ENCODE peak calls at places on chromosome 20, in six cellular contexts. T, J, Z, R, S and M are unnamed samples.

GRCh38 chr20:62704341-62704948 is 4.2 kb upstream of the NTSR1 start:
- DNase-seq in T (peak), J (peak), Z (no peak), R (peak), S (peak), M (peak)

GRCh38 chr20:13649548-13649947 is 10.8 kb upstream of the TASP1 start:
- DNase-seq in T (no peak), J (peak), Z (peak), R (peak), S (peak), M (no peak)

GRCh38 chr20:19099586-19100555 is 112.6 kb upstream of the SLC24A3 start:
- DNase-seq in T (no peak), J (peak), Z (no peak), R (no peak), S (no peak), M (no peak)

GRCh38 chr20:44021900-44022299 is 107.2 kb downstream of the TOX2 start:
- DNase-seq in T (no peak), J (no peak), Z (no peak), R (no peak), S (no peak), M (no peak)

GRCh38 chr20:63224272-63225081 is 8.5 kb upstream of the YTHDF1 start:
- DNase-seq in T (no peak), J (no peak), Z (peak), R (peak), S (no peak), M (peak)

GRCh38 chr20:44467289-44467883 is 8.3 kb upstream of the TTPAL start:
- DNase-seq in T (no peak), J (no peak), Z (peak), R (peak), S (no peak), M (no peak)

GRCh38 chr20:49712918-49713778 is 530 bp downstream of the B4GALT5 start:
- DNase-seq in T (no peak), J (peak), Z (peak), R (no peak), S (peak), M (peak)

GRCh38 chr20:36435799-36436541 is 105.3 kb upstream of the MYL9 start:
- DNase-seq in T (peak), J (peak), Z (peak), R (peak), S (peak), M (peak)

GRCh38 chr20:62662422-62662821 is 20.1 kb downstream of the SLCO4A1 start:
- DNase-seq in T (no peak), J (no peak), Z (no peak), R (peak), S (no peak), M (no peak)

GRCh38 chr20:59765599-59766177 is 161.3 kb downstream of the PHACTR3 start:
- DNase-seq in T (no peak), J (peak), Z (peak), R (no peak), S (no peak), M (no peak)

GRCh38 chr20:16926626-16927025 is 178.5 kb downstream of the OTOR start:
- DNase-seq in T (no peak), J (no peak), Z (no peak), R (no peak), S (no peak), M (no peak)

GRCh38 chr20:237479-237878 is 10.4 kb downstream of the DEFB129 start:
- DNase-seq in T (no peak), J (peak), Z (no peak), R (no peak), S (peak), M (peak)

GRCh38 chr20:14866841-14867514 is 529.6 kb upstream of the FLRT3 start:
- DNase-seq in T (no peak), J (no peak), Z (no peak), R (no peak), S (no peak), M (no peak)

GRCh38 chr20:23096073-23096472 is 9.9 kb upstream of the CD93 start:
- DNase-seq in T (no peak), J (no peak), Z (no peak), R (no peak), S (no peak), M (no peak)

GRCh38 chr20:7741866-7742265 is 198.4 kb downstream of the HAO1 start:
- DNase-seq in T (no peak), J (no peak), Z (no peak), R (no peak), S (no peak), M (no peak)

GRCh38 chr20:35621560-35621946 is 5.9 kb downstream of the SPAG4 start:
- DNase-seq in T (no peak), J (no peak), Z (no peak), R (no peak), S (no peak), M (no peak)

GRCh38 chr20:38601216-38602184 is at the start of gene ARHGAP40:
- DNase-seq in T (no peak), J (peak), Z (peak), R (no peak), S (no peak), M (peak)

GRCh38 chr20:16147916-16148315 is 425.3 kb downstream of the KIF16B start:
- DNase-seq in T (no peak), J (no peak), Z (no peak), R (no peak), S (no peak), M (no peak)

GRCh38 chr20:53578492-53579222 is 15.0 kb downstream of the ZNF217 start:
- DNase-seq in T (no peak), J (peak), Z (peak), R (peak), S (no peak), M (no peak)

DNA sequence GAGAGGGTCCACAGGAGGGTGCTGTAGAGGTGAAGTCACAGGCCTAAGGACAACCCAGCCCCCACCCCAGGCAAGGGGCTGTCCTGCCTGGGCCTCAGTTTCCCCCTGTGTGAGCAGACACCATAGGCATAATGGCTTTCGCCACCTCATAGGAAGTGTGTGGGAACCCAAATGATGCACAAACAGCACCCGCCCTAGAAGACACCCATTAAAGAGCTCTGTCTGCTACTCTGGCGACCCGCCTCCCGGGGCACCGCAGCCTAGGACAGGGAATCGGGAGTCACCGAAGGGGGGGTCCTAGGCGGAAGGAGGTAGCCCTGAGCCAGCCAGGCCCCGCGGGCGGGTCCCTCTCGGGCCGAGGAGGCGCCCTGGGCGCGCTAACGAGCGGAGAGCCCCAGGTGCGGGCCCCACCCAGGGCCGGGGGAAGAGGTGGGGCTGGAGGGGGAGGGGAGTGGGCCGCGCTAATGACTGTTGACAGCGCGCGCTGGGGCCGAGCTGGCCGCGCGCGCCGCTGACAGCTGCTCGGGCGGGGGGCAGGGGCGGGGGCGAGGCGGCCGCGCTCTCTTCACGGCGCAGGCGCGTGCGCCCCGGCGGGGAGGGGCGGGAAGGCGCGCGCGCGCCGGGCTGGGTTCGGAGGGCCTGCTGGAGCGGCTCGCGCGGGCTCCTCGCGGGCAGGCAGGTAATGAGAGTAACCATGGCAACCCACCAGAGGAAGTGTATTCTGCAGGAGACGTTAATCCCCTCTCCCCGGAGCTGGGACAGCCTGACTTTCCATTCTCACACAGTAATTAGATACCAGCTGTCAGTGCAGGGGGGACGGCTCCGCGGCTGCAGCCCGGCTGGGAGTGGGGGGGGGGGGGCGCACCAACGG is 48.9 kb downstream of the NOL4L start:
- DNase-seq in T (no peak), J (peak), Z (peak), R (no peak), S (peak), M (peak)
- TF ChIP-seq CTCF in T (no peak), J (no peak), Z (peak), R (no peak), S (no peak), M (no peak)

DNA sequence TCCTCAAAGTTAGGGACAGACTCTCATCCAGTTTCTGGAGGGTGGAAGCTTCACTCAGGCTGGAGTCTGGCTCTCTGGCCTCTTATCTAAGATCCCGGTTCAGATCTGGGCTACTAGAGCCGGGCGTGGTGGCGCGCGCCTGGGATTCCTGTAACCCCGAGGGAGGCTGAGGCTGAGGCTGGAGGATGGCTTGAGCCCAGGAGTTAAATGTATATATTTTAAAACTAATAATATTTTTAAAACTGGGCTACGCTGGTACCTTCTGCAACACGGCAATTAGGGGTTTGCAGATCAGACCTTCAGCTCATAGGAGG is 710 bp upstream of the ZNF343 start:
- DNase-seq in T (no peak), J (no peak), Z (no peak), R (no peak), S (no peak), M (no peak)
- H3K4me3 ChIP-seq in T (peak), J (peak), Z (peak), R (peak), S (peak), M (peak)

GRCh38 chr20:9808166-9808565 is 30.7 kb downstream of the PAK5 start:
- DNase-seq in T (no peak), J (no peak), Z (no peak), R (no peak), S (no peak), M (no peak)

DNA sequence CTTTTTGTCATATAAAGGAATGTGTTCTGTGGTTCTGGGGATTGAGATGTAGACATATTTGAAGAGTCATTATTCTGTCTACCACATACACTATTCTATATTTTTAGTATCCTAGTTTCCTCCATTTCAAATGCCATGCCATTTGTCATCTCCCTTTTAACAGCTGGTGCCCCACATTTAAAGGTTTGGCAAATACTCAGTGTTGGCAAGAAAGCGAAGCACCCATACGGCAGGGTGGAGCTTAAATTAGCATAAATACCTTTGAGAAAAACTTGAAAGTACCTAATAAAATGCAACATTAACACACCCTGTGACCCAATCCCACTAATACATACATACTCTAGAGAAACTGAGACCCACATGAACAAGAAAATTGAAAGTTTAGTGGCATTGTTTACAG is 31.7 kb downstream of the PAK5 start:
- DNase-seq in T (no peak), J (no peak), Z (no peak), R (no peak), S (no peak), M (no peak)
- TF ChIP-seq CTCF in T (no peak), J (no peak), Z (no peak), R (no peak), S (no peak), M (no peak)

GRCh38 chr20:46363874-46364669 is 42.3 kb downstream of the ELMO2 start:
- DNase-seq in T (no peak), J (peak), Z (peak), R (peak), S (peak), M (peak)
- H3K4me3 ChIP-seq in T (peak), J (peak), Z (peak), R (peak), S (peak), M (peak)

GRCh38 chr20:58372836-58373235 is 16.2 kb upstream of the VAPB start:
- DNase-seq in T (no peak), J (no peak), Z (peak), R (no peak), S (no peak), M (no peak)
- TF ChIP-seq CTCF in T (no peak), J (no peak), Z (no peak), R (no peak), S (no peak), M (no peak)

DNA sequence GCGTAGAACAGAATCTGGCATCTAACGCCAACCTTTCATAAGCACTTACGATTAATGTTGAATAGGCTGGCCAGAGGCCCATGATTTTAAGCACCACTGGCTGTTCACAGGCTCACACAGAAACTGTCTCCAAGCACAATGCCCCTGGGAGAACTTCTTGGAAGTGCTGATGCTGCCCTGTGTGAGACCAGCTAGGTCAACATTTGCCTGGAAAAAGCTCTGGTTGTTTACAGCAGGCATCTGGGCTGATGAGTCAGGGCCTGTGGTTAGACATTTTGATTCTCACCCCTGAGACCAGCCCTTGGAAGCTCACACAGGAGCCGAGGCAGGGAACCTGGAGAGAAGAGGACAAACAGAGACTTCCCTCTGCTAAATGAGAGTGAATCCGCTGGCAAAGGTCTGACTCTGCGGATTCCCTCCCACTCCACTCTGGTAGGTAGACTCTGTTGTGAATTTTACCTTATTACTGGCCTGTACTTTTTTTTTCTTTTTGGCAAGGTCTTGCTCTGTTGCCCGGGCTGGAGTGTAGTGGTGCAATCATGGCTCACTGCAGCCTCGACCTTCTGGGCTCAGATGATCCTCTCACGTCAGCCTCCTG is 6.8 kb upstream of the SULF2 start:
- DNase-seq in T (no peak), J (peak), Z (no peak), R (peak), S (no peak), M (peak)
- H3K4me3 ChIP-seq in T (no peak), J (no peak), Z (no peak), R (no peak), S (no peak), M (no peak)